ENCODE peak calls at places on chromosome 18, in nine cellular contexts. C is AG10803, X is HFFc6, M is omental fat pad, U is tibial artery, R is heart right ventricle, Z is neural progenitor cell, O is AG09309, E is stomach. Y is an unnamed sample.

GRCh38 chr18:65994294-65994693 is 243.5 kb downstream of the CDH7 start:
- DNase-seq in C (no peak), X (no peak), E (no peak), M (no peak), R (no peak), U (no peak), Z (no peak), O (no peak), Y (no peak)

GRCh38 chr18:58493070-58493469 is 135.8 kb downstream of the ALPK2 start:
- DNase-seq in X (no peak), O (no peak), E (no peak), R (no peak), Z (no peak), M (no peak), C (no peak), U (no peak), Y (no peak)

GRCh38 chr18:76494181-76494540 is 881 bp downstream of the ZNF516 start:
- DNase-seq in O (no peak), U (no peak), R (peak), M (no peak), E (no peak), Z (peak), C (peak), X (no peak), Y (no peak)

GRCh38 chr18:12287131-12287681 is 20.8 kb upstream of the TUBB6 start:
- DNase-seq in C (no peak), X (no peak), Z (peak), O (no peak), U (no peak), E (no peak), M (no peak), R (no peak), Y (no peak)

GRCh38 chr18:8933714-8934284 is 168.7 kb upstream of the NDUFV2 start:
- DNase-seq in M (no peak), E (no peak), R (no peak), U (no peak), Z (no peak), X (no peak), O (no peak), C (no peak), Y (no peak)

GRCh38 chr18:52313213-52313612 is 26.8 kb upstream of the DCC start:
- DNase-seq in O (no peak), U (no peak), R (no peak), C (no peak), X (no peak), Z (no peak), M (no peak), E (no peak), Y (no peak)

GRCh38 chr18:29373000-29373399 is 1196.1 kb upstream of the CDH2 start:
- DNase-seq in R (no peak), M (no peak), O (no peak), C (no peak), Z (no peak), U (no peak), E (no peak), X (no peak), Y (no peak)

GRCh38 chr18:23964282-23965238 is 50.0 kb upstream of the TTC39C start:
- DNase-seq in E (no peak), R (no peak), U (no peak), O (no peak), C (no peak), M (no peak), Z (no peak), X (no peak), Y (no peak)

GRCh38 chr18:3479978-3480377 is 30.0 kb downstream of the TGIF1 start:
- DNase-seq in E (no peak), X (no peak), M (no peak), U (no peak), R (no peak), C (no peak), O (no peak), Z (no peak), Y (no peak)

DNA sequence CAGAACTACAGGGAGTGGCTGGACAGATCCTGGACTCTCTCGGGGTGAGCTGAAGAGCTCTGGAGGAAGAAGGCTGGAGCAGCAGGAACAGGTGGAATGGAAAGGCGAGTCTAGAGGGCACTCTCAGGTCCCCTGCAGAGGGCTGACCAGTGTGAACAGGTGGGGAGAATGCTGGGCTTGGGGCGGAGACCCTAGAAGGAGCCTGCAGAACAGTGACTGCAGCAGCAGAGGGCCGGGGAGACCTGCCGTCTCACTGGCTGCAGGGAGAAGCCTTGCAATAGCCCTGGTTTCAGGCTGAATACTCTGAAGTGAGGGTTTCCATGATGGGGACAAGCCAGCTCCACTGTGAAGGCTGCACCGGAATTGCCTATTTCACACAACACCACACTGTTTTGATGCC is 626.7 kb upstream of the SALL3 start:
- DNase-seq in C (no peak), X (no peak), Z (peak), O (no peak), M (no peak), R (no peak), E (no peak), U (no peak), Y (no peak)
- TF ChIP-seq CTCF in C (no peak), X (no peak), Z (no peak), O (no peak), M (no peak), R (no peak), E (no peak), U (no peak), Y (no peak)

DNA sequence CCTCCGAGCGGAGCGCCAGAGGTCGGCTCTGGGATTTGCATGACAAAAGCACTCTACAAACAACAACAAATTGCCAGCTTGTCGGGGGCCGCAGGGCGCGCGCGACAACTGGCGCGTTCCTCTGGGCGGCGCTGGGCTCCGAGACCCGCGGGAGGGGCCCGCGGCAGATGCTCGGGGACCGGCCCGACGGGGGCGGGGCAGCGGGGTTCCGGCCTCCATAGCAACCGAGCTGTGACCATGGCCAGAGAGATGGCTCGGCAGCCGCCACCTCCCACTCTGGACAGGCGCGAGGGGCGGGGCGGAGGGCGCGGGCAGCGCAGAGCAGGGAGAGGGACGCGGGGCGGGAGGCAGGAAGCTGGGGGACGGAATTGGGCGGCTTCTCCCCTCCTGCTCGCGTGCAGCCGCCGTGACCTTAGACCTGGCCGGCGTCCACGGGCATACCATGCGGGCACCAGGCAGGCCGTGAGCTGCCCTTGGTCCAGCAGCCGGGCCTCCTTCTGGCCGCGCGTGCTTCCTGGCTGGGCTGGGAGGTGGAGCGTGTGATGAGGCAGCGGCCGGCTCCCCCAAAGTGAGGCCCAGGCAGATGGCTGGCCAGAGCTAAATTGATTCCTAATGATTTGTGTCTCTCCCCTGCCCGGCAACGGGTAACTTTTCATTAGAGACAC is 171.5 kb downstream of the CELF4 start:
- DNase-seq in C (peak), M (no peak), O (peak), X (peak), U (peak), R (peak), E (peak), Z (peak), Y (peak)
- TF ChIP-seq CTCF in C (no peak), M (no peak), O (no peak), X (peak), U (no peak), R (peak), E (no peak), Z (peak), Y (no peak)

DNA sequence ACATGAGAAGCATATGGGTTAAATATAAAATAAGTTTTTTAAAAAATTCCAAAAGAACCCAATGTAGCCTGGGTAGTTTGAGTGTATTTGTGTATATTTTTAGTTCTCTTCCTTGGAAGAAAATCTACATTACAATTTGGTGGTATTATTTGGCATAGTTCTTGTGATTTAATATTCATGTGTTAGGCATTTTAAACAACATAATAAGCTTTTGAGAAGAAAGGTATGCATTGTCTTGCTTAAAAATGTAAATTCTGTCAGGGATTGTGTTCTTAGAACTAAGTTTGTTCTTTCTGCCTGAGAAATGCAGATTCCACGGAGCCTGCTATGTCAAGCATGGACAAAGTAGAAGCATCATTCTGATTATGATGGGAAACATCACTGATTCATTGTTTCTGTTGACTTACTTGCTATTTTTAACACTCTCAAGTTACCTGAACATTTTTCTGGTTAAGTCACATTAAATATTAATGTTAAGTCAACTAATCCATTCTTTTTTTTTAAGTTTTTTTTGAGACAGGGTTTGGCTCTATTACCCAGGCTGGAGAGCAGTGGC is 49.4 kb downstream of the TNFRSF11A start:
- DNase-seq in R (no peak), C (no peak), Z (no peak), E (no peak), M (no peak), O (no peak), U (no peak), X (no peak), Y (no peak)
- TF ChIP-seq CTCF in R (no peak), C (no peak), Z (no peak), E (no peak), M (no peak), O (no peak), U (no peak), X (no peak), Y (no peak)

DNA sequence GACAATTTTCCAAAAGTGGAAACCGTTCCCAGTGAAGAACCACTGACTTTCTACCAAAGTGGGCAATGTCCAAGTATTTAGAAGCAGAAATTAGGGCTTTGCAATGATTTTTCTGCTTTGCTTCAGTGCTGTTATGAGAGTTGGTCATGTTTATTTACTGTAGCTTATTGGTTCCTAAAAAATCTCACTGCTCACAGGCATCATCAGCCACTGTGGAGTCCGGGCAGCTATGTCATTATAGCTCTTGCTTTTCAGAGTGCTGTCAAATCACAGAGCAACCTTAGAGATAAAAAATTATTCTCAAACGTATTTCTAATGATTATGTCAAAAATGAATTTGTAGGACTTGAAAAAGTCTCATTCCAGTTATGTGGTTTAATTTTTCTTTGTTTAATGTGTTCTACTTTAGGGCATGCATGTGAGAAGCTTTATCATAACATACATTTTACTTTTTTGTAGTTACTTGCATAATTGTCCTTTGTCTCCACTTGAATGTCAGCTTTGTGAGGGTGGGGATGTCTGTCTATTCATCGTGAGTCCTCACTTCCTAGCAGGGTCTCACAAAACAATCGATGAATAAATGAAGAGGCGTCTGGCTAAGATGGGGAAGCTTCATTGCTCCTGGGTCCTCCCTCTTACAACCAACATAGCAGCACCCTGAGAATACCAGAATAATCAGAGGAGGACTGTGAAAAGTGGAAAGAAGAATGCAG is 117.6 kb downstream of the TPGS2 start:
- DNase-seq in O (no peak), M (no peak), E (no peak), R (no peak), X (no peak), U (no peak), C (no peak), Z (no peak), Y (no peak)
- TF ChIP-seq CTCF in O (no peak), M (no peak), E (no peak), R (no peak), X (no peak), U (no peak), C (no peak), Z (no peak), Y (no peak)

GRCh38 chr18:25646971-25647370 is 295.0 kb upstream of the ZNF521 start:
- DNase-seq in X (peak), R (no peak), O (peak), M (no peak), C (peak), E (no peak), U (no peak), Z (no peak), Y (no peak)
- TF ChIP-seq CTCF in X (no peak), R (no peak), O (no peak), M (no peak), C (no peak), E (no peak), U (no peak), Z (no peak), Y (no peak)

DNA sequence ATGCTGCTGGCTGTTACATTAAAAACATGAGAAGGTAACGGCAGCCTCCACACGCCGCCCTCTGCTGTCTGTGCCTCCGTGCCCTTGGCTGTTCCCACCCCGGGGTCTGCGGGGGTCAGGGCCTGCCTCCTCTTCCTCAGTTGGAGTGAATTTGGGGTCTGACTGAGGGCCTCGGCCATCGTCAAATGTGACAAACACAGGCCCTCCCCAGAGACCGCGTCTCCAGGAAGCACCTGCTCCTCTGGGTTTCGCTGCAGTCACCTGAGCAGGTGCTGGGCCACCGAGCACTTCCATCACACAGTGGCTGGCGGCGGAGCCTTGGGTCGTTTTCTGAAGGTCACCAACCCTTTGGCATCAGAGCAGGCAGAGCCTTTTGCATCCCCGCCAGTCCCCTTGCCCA is 70.9 kb downstream of the NFATC1 start:
- DNase-seq in M (no peak), Z (no peak), R (no peak), C (no peak), E (no peak), O (no peak), X (no peak), U (no peak), Y (peak)
- TF ChIP-seq CTCF in M (no peak), Z (no peak), R (no peak), C (no peak), E (no peak), O (no peak), X (no peak), U (no peak), Y (no peak)

GRCh38 chr18:37486848-37487247 is 78.8 kb downstream of the CELF4 start:
- DNase-seq in E (no peak), U (no peak), Z (no peak), R (no peak), X (no peak), M (no peak), O (no peak), C (no peak), Y (no peak)

GRCh38 chr18:37483984-37484892 is 81.4 kb downstream of the CELF4 start:
- DNase-seq in R (no peak), U (no peak), X (no peak), M (no peak), C (no peak), Z (no peak), O (no peak), E (no peak), Y (no peak)

GRCh38 chr18:37487400-37487831 is 78.2 kb downstream of the CELF4 start:
- DNase-seq in X (no peak), U (no peak), C (no peak), Z (no peak), E (no peak), O (no peak), M (no peak), R (no peak), Y (no peak)

GRCh38 chr18:37483221-37483971 is 82.2 kb downstream of the CELF4 start:
- DNase-seq in Z (peak), U (no peak), R (no peak), O (no peak), M (no peak), X (no peak), E (no peak), C (peak), Y (no peak)

GRCh38 chr18:37484893-37485834 is 80.4 kb downstream of the CELF4 start:
- DNase-seq in U (no peak), E (no peak), R (no peak), O (no peak), C (peak), M (no peak), Z (peak), X (no peak), Y (peak)
- TF ChIP-seq CTCF in U (no peak), E (no peak), R (peak), O (peak), C (no peak), M (no peak), Z (peak), X (peak), Y (peak)

DNA sequence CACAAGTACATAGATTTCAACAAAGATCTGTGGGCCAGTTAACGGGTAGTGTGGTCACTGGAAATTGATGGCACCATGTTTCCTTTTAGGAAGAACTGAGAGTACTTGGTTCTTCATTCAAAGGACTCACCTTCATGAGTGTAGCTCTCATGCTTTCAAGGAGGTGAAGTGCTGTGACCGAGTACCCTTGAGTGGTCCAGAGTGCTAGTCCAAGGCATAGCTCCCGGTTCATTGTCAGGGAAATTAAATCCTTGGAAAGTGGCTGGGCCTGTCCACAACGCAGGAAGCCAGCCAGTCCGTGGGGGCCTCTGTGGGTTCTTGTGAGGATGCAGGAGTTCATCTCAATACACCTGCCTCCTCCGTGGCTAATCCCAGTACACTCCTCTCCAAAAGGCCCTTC is 295.1 kb downstream of the GALR1 start:
- DNase-seq in Z (no peak), U (no peak), M (no peak), O (no peak), X (no peak), R (no peak), C (no peak), E (no peak), Y (no peak)
- TF ChIP-seq CTCF in Z (no peak), U (no peak), M (no peak), O (no peak), X (no peak), R (no peak), C (no peak), E (no peak), Y (no peak)

DNA sequence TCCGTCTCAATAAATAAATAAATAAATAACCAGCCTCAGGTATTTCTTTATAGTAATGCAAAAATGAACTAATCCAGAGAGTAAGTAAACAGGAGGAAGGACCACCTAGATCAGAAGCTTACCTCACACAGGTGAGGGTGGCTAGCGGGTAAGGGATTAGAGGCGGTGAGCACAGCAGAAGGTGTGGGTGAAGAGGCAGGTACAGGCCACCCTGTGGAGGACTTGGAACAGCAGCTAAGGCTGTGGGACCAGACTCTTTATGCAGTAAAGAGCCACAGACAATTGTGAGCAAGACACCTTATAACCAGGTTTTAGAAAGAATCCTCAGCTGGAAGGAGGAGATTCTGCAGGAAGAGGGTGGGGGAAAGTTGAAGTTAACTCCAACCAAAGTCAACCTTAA is 34.2 kb upstream of the TTR start:
- DNase-seq in E (no peak), U (no peak), X (no peak), R (no peak), M (no peak), O (no peak), Z (no peak), C (no peak), Y (no peak)
- TF ChIP-seq CTCF in E (no peak), U (no peak), X (no peak), R (no peak), M (no peak), O (no peak), Z (no peak), C (no peak), Y (no peak)